ENCODE peak calls at places on chromosomes 4 and X, in four cellular contexts. G, J, F and Y are unnamed samples.

GRCh38 chr4:52577285-52577968 is 81.7 kb downstream of the USP46 start:
- DNase-seq in G (no peak), J (no peak), F (no peak), Y (no peak)

GRCh38 chr4:174120446-174121142 is 162.9 kb downstream of the FBXO8 start:
- DNase-seq in G (peak; percentile 78), J (peak; percentile 62), F (no peak), Y (peak; percentile 19)

GRCh38 chr4:140243345-140243753 is 89.4 kb upstream of the MAML3 start:
- DNase-seq in G (no peak), J (no peak), F (no peak), Y (no peak)

GRCh38 chr4:146648384-146648783 is 9.7 kb downstream of the POU4F2 start:
- DNase-seq in G (no peak), J (no peak), F (peak; percentile 62), Y (no peak)

GRCh38 chrX:40009890-40010289 is 87.9 kb downstream of the BCOR start:
- DNase-seq in G (no peak), J (no peak), F (peak; percentile 47), Y (no peak)

GRCh38 chr4:845233-845835 is 19.4 kb upstream of the CPLX1 start:
- DNase-seq in G (no peak), J (no peak), F (no peak), Y (no peak)

GRCh38 chr4:94939791-94940530 is 182.2 kb downstream of the BMPR1B start:
- DNase-seq in G (no peak), J (no peak), F (no peak), Y (no peak)

GRCh38 chr4:186144180-186144579 is 39.7 kb downstream of the FAM149A start:
- DNase-seq in G (no peak), J (no peak), F (peak; percentile 59), Y (peak; percentile 26)

GRCh38 chr4:21806991-21807390 is 141.6 kb downstream of the KCNIP4 start:
- DNase-seq in G (no peak), J (no peak), F (no peak), Y (no peak)

GRCh38 chr4:100548209-100548579 is 30.4 kb upstream of the EMCN start:
- DNase-seq in G (no peak), J (no peak), F (no peak), Y (no peak)

GRCh38 chr4:57764840-57765239 is 654.7 kb upstream of the IGFBP7 start:
- DNase-seq in G (no peak), J (no peak), F (no peak), Y (no peak)

GRCh38 chr4:165877291-165877690 is 4.3 kb downstream of the TLL1 start:
- DNase-seq in G (no peak), J (no peak), F (no peak), Y (no peak)

GRCh38 chrX:117376460-117376859 is 740.1 kb downstream of the KLHL13 start:
- DNase-seq in G (no peak), J (peak; percentile 2), F (no peak), Y (peak; percentile 41)

GRCh38 chr4:172927096-172927495 is 241.5 kb upstream of the GALNT7 start:
- DNase-seq in G (no peak), J (no peak), F (no peak), Y (no peak)

GRCh38 chr4:147778942-147779341 is 47.1 kb downstream of the ARHGAP10 start:
- DNase-seq in G (no peak), J (no peak), F (no peak), Y (no peak)

GRCh38 chrX:123797543-123798447 is 62.1 kb upstream of the XIAP start:
- DNase-seq in G (no peak), J (peak; percentile 66), F (no peak), Y (peak; percentile 47)

GRCh38 chrX:108148524-108148923 is 56.9 kb downstream of the ATG4A start:
- DNase-seq in G (no peak), J (no peak), F (no peak), Y (no peak)

GRCh38 chrX:134634691-134635090 is 23.6 kb downstream of the PLAC1 start:
- DNase-seq in G (no peak), J (no peak), F (no peak), Y (no peak)

GRCh38 chr4:56655209-56655626 is 25.9 kb downstream of the HOPX start:
- DNase-seq in G (no peak), J (no peak), F (no peak), Y (no peak)

GRCh38 chrX:150163956-150164726 is 199.0 kb upstream of the MAMLD1 start:
- DNase-seq in G (no peak), J (no peak), F (no peak), Y (no peak)
- TF ChIP-seq RNF2 in G (no peak), J (no peak), F (no peak), Y (no peak)

GRCh38 chr4:2963185-2964076 is at the start of the genes GRK4 and NOP14:
- DNase-seq in G (peak; percentile 99), J (peak; percentile 94), F (peak; percentile 93), Y (peak; percentile 97)
- TF ChIP-seq CTCF in G (peak; percentile 52), J (peak; percentile 60), F (no peak), Y (no peak)

DNA sequence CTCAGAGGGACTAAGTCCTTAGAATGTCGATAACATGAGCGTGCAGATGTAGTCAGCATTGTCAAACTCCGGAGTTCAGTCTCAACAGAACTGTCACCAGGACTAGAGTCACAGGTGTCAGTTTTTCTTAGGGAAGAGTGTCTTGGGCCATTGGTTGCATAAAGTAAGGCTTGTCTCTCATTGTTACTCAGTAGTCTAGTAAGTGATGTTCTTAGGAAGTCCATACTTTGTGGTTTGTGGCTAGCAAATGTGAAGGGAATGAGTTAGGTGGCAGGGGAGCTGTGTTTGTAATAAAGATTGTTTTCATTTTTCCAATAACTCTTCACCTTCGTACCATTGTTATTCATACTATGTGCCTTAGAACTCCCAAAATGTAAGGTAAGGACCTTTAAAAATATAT is 119.6 kb downstream of the AFF2 start:
- DNase-seq in G (no peak), J (no peak), F (no peak), Y (no peak)
- TF ChIP-seq RNF2 in G (no peak), J (no peak), F (no peak), Y (no peak)

GRCh38 chrX:30150196-30150895 is 65.0 kb upstream of the MAGEB2 start:
- DNase-seq in G (no peak), J (no peak), F (no peak), Y (no peak)

GRCh38 chrX:30144971-30145731 is 70.2 kb upstream of the MAGEB2 start:
- DNase-seq in G (peak; percentile 14), J (no peak), F (no peak), Y (no peak)

GRCh38 chrX:30144221-30144620 is 71.1 kb upstream of the MAGEB2 start:
- DNase-seq in G (no peak), J (no peak), F (no peak), Y (no peak)

GRCh38 chrX:30151964-30152363 is 63.4 kb upstream of the MAGEB2 start:
- DNase-seq in G (no peak), J (no peak), F (no peak), Y (no peak)

GRCh38 chrX:30147996-30148643 is 67.2 kb upstream of the MAGEB2 start:
- DNase-seq in G (no peak), J (no peak), F (no peak), Y (no peak)
- TF ChIP-seq CTCF in G (no peak), J (no peak), F (no peak), Y (no peak)

GRCh38 chr4:139167774-139168444 is 9.1 kb downstream of the ELF2 start:
- DNase-seq in G (peak; percentile 69), J (peak; percentile 62), F (no peak), Y (peak; percentile 62)

GRCh38 chr4:139176299-139177048 is 544 bp downstream of the ELF2 start:
- DNase-seq in G (peak; percentile 92), J (peak; percentile 83), F (peak; percentile 89), Y (peak; percentile 70)

GRCh38 chr4:139175647-139176298 is 1.2 kb downstream of the ELF2 start:
- DNase-seq in G (no peak), J (no peak), F (no peak), Y (no peak)

GRCh38 chr4:139170932-139171331 is 6.1 kb downstream of the ELF2 start:
- DNase-seq in G (no peak), J (no peak), F (no peak), Y (no peak)

GRCh38 chr4:139171878-139172691 is 4.9 kb downstream of the ELF2 start:
- DNase-seq in G (peak; percentile 61), J (peak; percentile 21), F (no peak), Y (peak; percentile 35)
- TF ChIP-seq RNF2 in G (no peak), J (no peak), F (no peak), Y (no peak)

DNA sequence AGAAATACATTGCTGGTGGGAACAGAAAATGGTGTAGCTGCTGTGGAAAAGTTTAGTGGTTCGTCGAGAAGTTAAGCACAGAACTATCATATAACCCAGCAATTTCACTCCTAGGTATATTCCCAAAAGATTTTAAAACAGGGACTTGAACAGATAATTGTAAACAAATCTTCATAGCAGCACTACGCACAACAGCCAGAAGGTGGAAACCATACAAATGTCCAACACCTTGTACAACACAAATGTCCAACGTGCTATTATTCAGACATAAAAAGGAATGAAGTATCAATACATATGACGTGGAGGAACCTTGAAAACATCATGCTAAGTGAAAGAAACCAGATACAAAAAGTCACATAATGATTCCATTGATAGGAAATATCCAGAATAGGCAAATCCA is 37.9 kb downstream of the CUL4B start:
- DNase-seq in G (peak; percentile 1), J (no peak), F (no peak), Y (peak; percentile 20)
- TF ChIP-seq CTCF in G (peak; percentile 13), J (no peak), F (no peak), Y (peak; percentile 8)

GRCh38 chr4:76804060-76804459 is 93.9 kb downstream of the SOWAHB start:
- DNase-seq in G (no peak), J (no peak), F (no peak), Y (no peak)

GRCh38 chr4:76802546-76803021 is 95.4 kb downstream of the SOWAHB start:
- DNase-seq in G (peak; percentile 33), J (no peak), F (no peak), Y (no peak)

GRCh38 chr4:76800902-76801301 is 97.0 kb downstream of the SOWAHB start:
- DNase-seq in G (no peak), J (no peak), F (no peak), Y (no peak)

GRCh38 chr4:76801621-76802545 is 96.1 kb downstream of the SOWAHB start:
- DNase-seq in G (no peak), J (no peak), F (peak; percentile 70), Y (no peak)

GRCh38 chr4:76803522-76803921 is 94.4 kb downstream of the SOWAHB start:
- DNase-seq in G (peak; percentile 54), J (no peak), F (no peak), Y (peak; percentile 24)
- TF ChIP-seq RNF2 in G (no peak), J (no peak), F (no peak), Y (no peak)

GRCh38 chr4:20422398-20422797 is 170.7 kb downstream of the SLIT2 start:
- DNase-seq in G (peak; percentile 63), J (peak; percentile 25), F (peak; percentile 67), Y (no peak)

GRCh38 chr4:20420916-20421315 is 169.2 kb downstream of the SLIT2 start:
- DNase-seq in G (no peak), J (no peak), F (no peak), Y (no peak)

GRCh38 chr4:20421586-20421985 is 169.9 kb downstream of the SLIT2 start:
- DNase-seq in G (no peak), J (no peak), F (no peak), Y (no peak)

GRCh38 chr4:20426028-20426427 is 174.3 kb downstream of the SLIT2 start:
- DNase-seq in G (no peak), J (no peak), F (no peak), Y (no peak)

DNA sequence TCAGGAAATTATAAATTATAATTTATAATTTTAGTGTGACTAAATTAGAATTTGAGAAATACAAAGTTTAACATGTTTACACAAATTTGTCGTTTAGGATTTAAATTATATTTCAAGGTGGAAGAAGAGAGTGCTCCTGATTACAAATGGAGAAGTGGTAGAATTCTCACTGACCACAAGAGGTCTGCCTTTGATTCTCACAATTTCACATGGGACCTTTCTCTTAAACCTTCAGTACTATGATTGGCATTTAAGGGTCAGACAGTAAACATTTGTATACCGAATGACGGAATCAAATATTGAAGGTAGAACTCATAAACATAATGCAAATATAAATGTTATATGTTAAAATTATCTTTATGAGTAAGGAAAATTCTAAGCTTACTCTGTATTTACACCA is 171.7 kb downstream of the SLIT2 start:
- DNase-seq in G (no peak), J (no peak), F (no peak), Y (no peak)
- TF ChIP-seq CTCF in G (no peak), J (no peak), F (no peak), Y (no peak)